ENCODE peak calls at places on chromosomes 7 and 10, in six cellular contexts. A, Q, S, Y, K and M are unnamed samples.

GRCh38 chr10:121792198-121792597 is 135.6 kb downstream of the ATE1 start:
- DNase-seq in S (no peak), K (no peak), Y (no peak), Q (no peak), A (no peak), M (no peak)

GRCh38 chr10:24952701-24953349 is 419 bp upstream of the PRTFDC1 start:
- DNase-seq in A (peak), Q (no peak), Y (peak), K (no peak), S (peak), M (peak)

GRCh38 chr10:132489053-132489703 is 48.4 kb upstream of the INPP5A start:
- DNase-seq in Q (no peak), S (no peak), Y (no peak), A (no peak), K (peak), M (no peak)

GRCh38 chr10:121282797-121283515 is 315.3 kb downstream of the FGFR2 start:
- DNase-seq in A (no peak), K (no peak), Y (no peak), S (no peak), Q (no peak), M (no peak)

GRCh38 chr10:112607506-112607905 is 160.5 kb downstream of the VTI1A start:
- DNase-seq in Q (no peak), K (no peak), Y (no peak), A (no peak), S (no peak), M (no peak)

GRCh38 chr10:104340099-104340594 is 1.9 kb upstream of the ITPRIP start:
- DNase-seq in Y (no peak), A (peak), K (no peak), Q (no peak), S (no peak), M (no peak)

GRCh38 chr10:51204076-51204475 is 129.8 kb downstream of the PRKG1 start:
- DNase-seq in Y (no peak), Q (no peak), K (no peak), S (no peak), A (no peak), M (no peak)

GRCh38 chr10:42992957-42993390 is 83.9 kb upstream of the RET start:
- DNase-seq in A (no peak), K (no peak), Q (no peak), S (no peak), Y (no peak), M (no peak)

GRCh38 chr7:37071124-37071523 is 346.8 kb upstream of the AOAH start:
- DNase-seq in S (no peak), A (no peak), Q (no peak), Y (no peak), K (no peak), M (no peak)

GRCh38 chr10:97445722-97446639 is at the start of the genes EXOSC1 and ZDHHC16:
- DNase-seq in A (peak), S (peak), K (peak), Q (peak), Y (peak), M (peak)

GRCh38 chr10:62019685-62020361 is 118.3 kb downstream of the ARID5B start:
- DNase-seq in Q (no peak), Y (no peak), S (no peak), A (no peak), K (no peak), M (no peak)

GRCh38 chr10:61047788-61048560 is 104.0 kb upstream of the RHOBTB1 start:
- DNase-seq in K (no peak), S (no peak), A (no peak), Y (no peak), Q (no peak), M (no peak)

GRCh38 chr10:115727114-115727513 is 545.9 kb downstream of the GFRA1 start:
- DNase-seq in A (no peak), Y (no peak), Q (no peak), S (no peak), K (no peak), M (no peak)

GRCh38 chr10:36391405-36391804 is 734.0 kb upstream of the ANKRD30A start:
- DNase-seq in Q (no peak), A (no peak), K (no peak), Y (no peak), S (no peak), M (no peak)

GRCh38 chr10:58212622-58213021 is 55.1 kb downstream of the IPMK start:
- DNase-seq in K (no peak), A (no peak), S (no peak), Q (no peak), Y (no peak), M (no peak)

GRCh38 chr7:93039282-93039681 is 78.5 kb downstream of the SAMD9 start:
- DNase-seq in Y (no peak), A (no peak), Q (no peak), S (no peak), K (no peak), M (no peak)

GRCh38 chr10:2891073-2891769 is 176.1 kb upstream of the PFKP start:
- DNase-seq in Y (no peak), K (no peak), A (no peak), Q (no peak), S (no peak), M (no peak)

GRCh38 chr10:116970050-116970449 is 34.9 kb downstream of the SHTN1 start:
- DNase-seq in A (no peak), Y (no peak), K (no peak), S (no peak), Q (no peak), M (no peak)

GRCh38 chr7:148726385-148726784 is 27.7 kb downstream of the CUL1 start:
- DNase-seq in K (no peak), S (no peak), Q (no peak), A (no peak), Y (no peak), M (no peak)

GRCh38 chr10:120891367-120891766 is 40.2 kb downstream of the WDR11 start:
- DNase-seq in Y (no peak), K (no peak), S (no peak), Q (peak), A (no peak), M (no peak)

GRCh38 chr7:503575-504111 is 16.0 kb downstream of the PDGFA start:
- DNase-seq in Q (no peak), S (no peak), A (peak), Y (peak), K (no peak), M (no peak)

GRCh38 chr10:176677-177076 is 41.4 kb downstream of the ZMYND11 start:
- DNase-seq in K (no peak), A (no peak), Q (no peak), Y (no peak), S (no peak), M (no peak)

GRCh38 chr7:87543623-87544022 is 57.1 kb downstream of the ABCB1 start:
- DNase-seq in K (no peak), A (no peak), S (no peak), Q (no peak), Y (no peak), M (no peak)

GRCh38 chr7:140673063-140673769 is 471 bp downstream of the ADCK2 start:
- DNase-seq in Y (peak), A (peak), K (no peak), Q (no peak), S (peak), M (no peak)

GRCh38 chr10:88385601-88386203 is 197.4 kb downstream of the RNLS start:
- DNase-seq in Y (peak), Q (no peak), S (peak), A (peak), K (no peak), M (no peak)

GRCh38 chr7:73974101-73974947 is 53.6 kb upstream of the ELN start:
- DNase-seq in Y (no peak), Q (no peak), K (no peak), A (no peak), S (no peak), M (peak)

GRCh38 chr7:26093023-26093422 is 59.0 kb upstream of the NFE2L3 start:
- DNase-seq in Q (no peak), K (no peak), S (no peak), A (no peak), Y (no peak), M (no peak)

GRCh38 chr7:26090927-26091519 is 61.0 kb upstream of the NFE2L3 start:
- DNase-seq in A (peak), K (peak), Y (peak), Q (peak), S (peak), M (no peak)

GRCh38 chr7:26087321-26088091 is 64.5 kb upstream of the NFE2L3 start:
- DNase-seq in S (no peak), A (no peak), Q (no peak), Y (no peak), K (no peak), M (no peak)

DNA sequence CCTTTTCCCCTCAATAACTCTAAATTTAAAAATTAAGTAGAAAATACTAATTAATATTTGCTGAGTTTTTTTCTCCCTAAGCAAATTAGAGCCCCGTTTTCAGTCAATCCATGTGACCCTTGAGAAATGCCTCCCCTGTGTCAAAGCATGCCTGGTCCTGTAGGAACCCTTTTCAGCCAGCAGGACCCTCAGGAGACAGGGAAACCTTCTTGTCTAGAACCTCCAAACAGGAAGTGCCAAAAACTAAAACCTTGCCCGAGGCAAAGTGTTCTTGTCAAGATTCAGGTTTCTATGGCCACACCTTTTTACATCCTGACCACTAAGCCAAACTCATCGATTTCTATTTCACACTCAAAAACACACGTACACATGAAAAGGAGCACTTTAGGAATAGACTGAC is 60.1 kb upstream of the NFE2L3 start:
- DNase-seq in S (no peak), Y (peak), Q (no peak), A (no peak), K (no peak), M (no peak)
- TF ChIP-seq CTCF in S (no peak), Y (no peak), Q (no peak), A (no peak), K (peak), M (peak)

GRCh38 chr7:22726849-22727792 is at the start of gene IL6:
- DNase-seq in Q (peak), K (peak), A (peak), S (peak), Y (peak), M (no peak)

GRCh38 chr7:22730921-22731654 is 4.1 kb downstream of the IL6 start:
- DNase-seq in Y (peak), Q (no peak), K (no peak), S (no peak), A (no peak), M (no peak)

GRCh38 chr7:22729180-22729579 is 2.2 kb downstream of the IL6 start:
- DNase-seq in S (no peak), A (no peak), Q (no peak), K (no peak), Y (no peak), M (no peak)

GRCh38 chr7:22726345-22726848 is 603 bp upstream of the IL6 start:
- DNase-seq in S (peak), A (peak), K (peak), Y (peak), Q (peak), M (no peak)

GRCh38 chr7:22728416-22729029 is 1.5 kb downstream of the IL6 start:
- DNase-seq in A (peak), Q (no peak), Y (peak), K (no peak), S (peak), M (no peak)
- TF ChIP-seq CTCF in A (peak), Q (peak), Y (peak), K (peak), S (peak), M (peak)

DNA sequence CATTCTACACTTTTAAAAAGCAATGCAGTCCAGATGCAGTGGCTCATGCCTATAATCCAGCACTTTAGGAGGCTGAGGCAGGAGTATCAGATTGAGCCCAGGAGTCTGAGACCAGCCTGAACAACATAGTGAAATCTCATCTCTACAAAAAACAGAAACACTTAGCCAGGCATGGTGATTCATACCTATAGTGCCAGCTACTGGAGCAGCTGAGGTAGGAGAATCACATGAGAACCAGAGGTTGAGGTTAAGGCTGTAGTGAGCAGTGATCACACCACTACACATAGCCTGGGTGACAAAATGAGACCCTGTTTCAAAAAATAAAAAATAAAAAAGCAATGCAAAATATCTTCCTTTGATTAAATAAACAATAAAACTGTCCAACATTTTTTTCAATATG is 205.2 kb downstream of the GRM8 start:
- DNase-seq in Q (no peak), A (peak), Y (no peak), S (no peak), K (no peak), M (no peak)
- TF ChIP-seq CTCF in Q (no peak), A (no peak), Y (no peak), S (no peak), K (no peak), M (no peak)

DNA sequence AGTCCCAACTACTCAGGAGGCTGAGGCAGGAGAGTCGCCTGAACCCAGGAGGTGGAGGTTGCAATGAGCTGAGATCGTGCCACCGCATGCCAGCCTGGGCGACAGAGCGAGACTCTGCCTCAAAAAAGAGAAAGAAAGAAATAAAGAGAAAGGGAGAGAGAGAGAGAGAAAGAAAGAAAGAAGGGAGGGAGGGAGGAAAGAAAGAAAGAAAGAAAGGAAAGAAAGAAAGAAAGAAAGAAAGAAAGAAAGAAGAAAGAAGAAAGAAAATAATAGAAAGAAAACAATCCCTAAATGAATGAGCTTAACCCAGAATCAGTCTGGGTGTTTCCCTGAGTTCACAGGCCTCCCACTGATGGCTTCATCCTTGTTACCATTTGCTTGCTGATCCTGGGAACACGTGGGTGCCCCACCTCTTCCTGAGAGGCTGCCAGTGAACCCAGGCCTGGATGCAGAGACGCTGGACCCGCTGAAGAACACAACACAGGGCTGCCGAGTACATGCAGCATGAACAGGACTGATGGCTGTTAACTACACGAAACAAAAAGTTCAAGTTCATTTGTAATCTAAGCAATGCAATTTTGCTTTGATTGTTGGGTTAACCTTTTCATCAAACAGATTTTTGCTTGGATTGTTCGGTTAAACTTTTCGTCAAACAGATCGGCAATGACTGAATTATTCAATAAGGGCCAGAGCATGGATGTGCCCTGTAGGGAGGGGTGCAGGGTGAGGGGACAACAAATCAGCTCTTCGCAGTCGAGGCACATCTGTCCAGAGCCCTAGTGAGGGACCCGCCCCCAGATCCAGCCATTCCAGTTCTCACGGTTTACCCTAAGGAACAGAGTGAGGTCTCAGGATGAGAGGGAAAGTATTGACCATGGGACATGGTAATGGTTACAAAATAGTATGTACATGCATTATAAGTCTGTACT is 11.5 kb downstream of the NPFFR1 start:
- DNase-seq in Y (no peak), A (no peak), Q (no peak), S (no peak), K (no peak), M (no peak)
- TF ChIP-seq CTCF in Y (no peak), A (no peak), Q (no peak), S (no peak), K (no peak), M (no peak)

GRCh38 chr7:19982841-19983835 is 209.7 kb upstream of the TMEM196 start:
- DNase-seq in S (no peak), K (peak), Y (peak), A (peak), Q (peak), M (no peak)
- TF ChIP-seq CTCF in S (peak), K (peak), Y (peak), A (peak), Q (peak), M (peak)